ENCODE peak calls at places on chromosomes 5 and 9, in eight cellular contexts. One of them, this sample, is unnamed.

GRCh38 chr5:8060235-8061139 is 191.5 kb downstream of the MTRR start:
- DNase-seq in hepatocyte: no peak
- DNase-seq in right atrium auricular region: no peak
- DNase-seq in GM23338: peak; percentile 30
- DNase-seq in H7: no peak
- DNase-seq in AG09309: no peak
- DNase-seq in aorta: no peak
- DNase-seq in HFF-Myc: no peak
- DNase-seq in this sample: no peak

GRCh38 chr5:141753971-141754713 is 72.1 kb upstream of the ARAP3 start:
- DNase-seq in hepatocyte: peak; percentile 54
- DNase-seq in right atrium auricular region: no peak
- DNase-seq in GM23338: peak; percentile 93
- DNase-seq in H7: peak; percentile 89
- DNase-seq in AG09309: no peak
- DNase-seq in aorta: no peak
- DNase-seq in HFF-Myc: no peak
- DNase-seq in this sample: peak; percentile 34

GRCh38 chr9:4389755-4390154 is 89.9 kb upstream of the GLIS3 start:
- DNase-seq in hepatocyte: no peak
- DNase-seq in right atrium auricular region: no peak
- DNase-seq in GM23338: no peak
- DNase-seq in H7: no peak
- DNase-seq in AG09309: no peak
- DNase-seq in aorta: no peak
- DNase-seq in HFF-Myc: no peak
- DNase-seq in this sample: no peak

GRCh38 chr9:115397591-115398312 is 279.8 kb upstream of the TNC start:
- DNase-seq in hepatocyte: no peak
- DNase-seq in right atrium auricular region: no peak
- DNase-seq in GM23338: peak; percentile 11
- DNase-seq in H7: no peak
- DNase-seq in AG09309: no peak
- DNase-seq in aorta: no peak
- DNase-seq in HFF-Myc: no peak
- DNase-seq in this sample: no peak

GRCh38 chr9:16028516-16028915 is 475.7 kb downstream of the CCDC171 start:
- DNase-seq in hepatocyte: no peak
- DNase-seq in right atrium auricular region: no peak
- DNase-seq in GM23338: no peak
- DNase-seq in H7: no peak
- DNase-seq in AG09309: no peak
- DNase-seq in aorta: no peak
- DNase-seq in HFF-Myc: no peak
- DNase-seq in this sample: no peak

GRCh38 chr9:8632493-8632892 is 832.9 kb upstream of the DMAC1 start:
- DNase-seq in hepatocyte: no peak
- DNase-seq in right atrium auricular region: no peak
- DNase-seq in GM23338: no peak
- DNase-seq in H7: no peak
- DNase-seq in AG09309: no peak
- DNase-seq in aorta: no peak
- DNase-seq in HFF-Myc: no peak
- DNase-seq in this sample: no peak

GRCh38 chr5:124651663-124652513 is 94.6 kb downstream of the ZNF608 start:
- DNase-seq in hepatocyte: peak; percentile 86
- DNase-seq in right atrium auricular region: peak; percentile 86
- DNase-seq in GM23338: peak; percentile 87
- DNase-seq in H7: peak; percentile 95
- DNase-seq in AG09309: no peak
- DNase-seq in aorta: peak; percentile 83
- DNase-seq in HFF-Myc: no peak
- DNase-seq in this sample: no peak

GRCh38 chr5:138632900-138633489 is 57.8 kb upstream of the HSPA9 start:
- DNase-seq in hepatocyte: peak; percentile 71
- DNase-seq in right atrium auricular region: peak; percentile 81
- DNase-seq in GM23338: peak; percentile 98
- DNase-seq in H7: peak; percentile 83
- DNase-seq in AG09309: no peak
- DNase-seq in aorta: peak; percentile 85
- DNase-seq in HFF-Myc: peak; percentile 77
- DNase-seq in this sample: no peak

GRCh38 chr9:18124760-18125159 is 349.2 kb upstream of the ADAMTSL1 start:
- DNase-seq in hepatocyte: no peak
- DNase-seq in right atrium auricular region: no peak
- DNase-seq in GM23338: no peak
- DNase-seq in H7: no peak
- DNase-seq in AG09309: no peak
- DNase-seq in aorta: no peak
- DNase-seq in HFF-Myc: no peak
- DNase-seq in this sample: no peak

GRCh38 chr9:36345103-36345846 is 54.8 kb downstream of the RNF38 start:
- DNase-seq in hepatocyte: no peak
- DNase-seq in right atrium auricular region: no peak
- DNase-seq in GM23338: peak; percentile 60
- DNase-seq in H7: peak; percentile 55
- DNase-seq in AG09309: no peak
- DNase-seq in aorta: no peak
- DNase-seq in HFF-Myc: no peak
- DNase-seq in this sample: no peak

GRCh38 chr9:133323991-133324703 is 11.8 kb downstream of the SURF6 start:
- DNase-seq in hepatocyte: no peak
- DNase-seq in right atrium auricular region: no peak
- DNase-seq in GM23338: no peak
- DNase-seq in H7: no peak
- DNase-seq in AG09309: no peak
- DNase-seq in aorta: peak; percentile 19
- DNase-seq in HFF-Myc: no peak
- DNase-seq in this sample: no peak

GRCh38 chr9:73114958-73115357 is 36.7 kb upstream of the ANXA1 start:
- DNase-seq in hepatocyte: no peak
- DNase-seq in right atrium auricular region: no peak
- DNase-seq in GM23338: no peak
- DNase-seq in H7: no peak
- DNase-seq in AG09309: no peak
- DNase-seq in aorta: no peak
- DNase-seq in HFF-Myc: no peak
- DNase-seq in this sample: no peak

GRCh38 chr5:56350595-56351170 is 117.6 kb upstream of the ANKRD55 start:
- DNase-seq in hepatocyte: peak; percentile 85
- DNase-seq in right atrium auricular region: peak; percentile 79
- DNase-seq in GM23338: no peak
- DNase-seq in H7: peak; percentile 40
- DNase-seq in AG09309: peak; percentile 13
- DNase-seq in aorta: peak; percentile 72
- DNase-seq in HFF-Myc: peak; percentile 81
- DNase-seq in this sample: no peak

GRCh38 chr5:127673401-127673800 is 24.5 kb downstream of the CTXN3 start:
- DNase-seq in hepatocyte: no peak
- DNase-seq in right atrium auricular region: no peak
- DNase-seq in GM23338: no peak
- DNase-seq in H7: no peak
- DNase-seq in AG09309: no peak
- DNase-seq in aorta: no peak
- DNase-seq in HFF-Myc: no peak
- DNase-seq in this sample: no peak

GRCh38 chr9:113590991-113591898 is 127.7 kb downstream of the RGS3 start:
- DNase-seq in hepatocyte: peak; percentile 89
- DNase-seq in right atrium auricular region: peak; percentile 92
- DNase-seq in GM23338: peak; percentile 92
- DNase-seq in H7: peak; percentile 93
- DNase-seq in AG09309: no peak
- DNase-seq in aorta: peak; percentile 84
- DNase-seq in HFF-Myc: no peak
- DNase-seq in this sample: peak; percentile 25

GRCh38 chr5:4204616-4205151 is 609.1 kb downstream of the IRX1 start:
- DNase-seq in hepatocyte: no peak
- DNase-seq in right atrium auricular region: peak; percentile 11
- DNase-seq in GM23338: no peak
- DNase-seq in H7: no peak
- DNase-seq in AG09309: no peak
- DNase-seq in aorta: no peak
- DNase-seq in HFF-Myc: no peak
- DNase-seq in this sample: no peak

GRCh38 chr5:57862471-57863282 is 380.1 kb upstream of the ACTBL2 start:
- DNase-seq in hepatocyte: peak; percentile 33
- DNase-seq in right atrium auricular region: no peak
- DNase-seq in GM23338: no peak
- DNase-seq in H7: no peak
- DNase-seq in AG09309: peak; percentile 63
- DNase-seq in aorta: no peak
- DNase-seq in HFF-Myc: no peak
- DNase-seq in this sample: no peak

GRCh38 chr5:61023131-61023530 is 78.1 kb downstream of the NDUFAF2 start:
- DNase-seq in hepatocyte: no peak
- DNase-seq in right atrium auricular region: no peak
- DNase-seq in GM23338: no peak
- DNase-seq in H7: no peak
- DNase-seq in AG09309: peak; percentile 29
- DNase-seq in aorta: no peak
- DNase-seq in HFF-Myc: no peak
- DNase-seq in this sample: no peak

GRCh38 chr5:7391215-7391614 is 4.7 kb upstream of the ADCY2 start:
- DNase-seq in hepatocyte: peak; percentile 51
- DNase-seq in right atrium auricular region: no peak
- DNase-seq in GM23338: peak; percentile 67
- DNase-seq in H7: peak; percentile 35
- DNase-seq in AG09309: no peak
- DNase-seq in aorta: no peak
- DNase-seq in HFF-Myc: no peak
- DNase-seq in this sample: no peak

GRCh38 chr5:126628102-126628501 is 27.4 kb downstream of the PHAX start:
- DNase-seq in hepatocyte: no peak
- DNase-seq in right atrium auricular region: no peak
- DNase-seq in GM23338: peak; percentile 28
- DNase-seq in H7: peak; percentile 20
- DNase-seq in AG09309: no peak
- DNase-seq in aorta: no peak
- DNase-seq in HFF-Myc: no peak
- DNase-seq in this sample: no peak

DNA sequence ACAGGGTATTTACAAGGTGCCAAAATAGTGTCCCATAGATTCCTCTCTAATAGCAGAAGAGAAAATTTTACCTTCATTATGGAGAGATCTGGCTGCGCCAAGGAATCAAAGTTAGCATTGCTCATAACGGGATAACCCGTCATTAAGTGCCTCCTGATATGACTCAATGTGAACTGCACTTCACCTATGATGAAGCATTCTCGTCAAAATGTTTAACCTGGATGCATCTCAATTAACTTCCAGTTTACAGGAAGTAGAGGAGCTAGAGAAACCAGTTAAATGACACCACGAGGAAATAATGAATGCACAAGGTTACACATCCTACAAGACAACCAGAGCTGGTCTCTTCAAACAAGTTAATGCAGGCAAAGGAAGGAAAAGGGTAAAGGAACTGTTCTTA is 17.2 kb downstream of the FBXW11 start:
- DNase-seq in hepatocyte: no peak
- DNase-seq in right atrium auricular region: no peak
- DNase-seq in GM23338: no peak
- DNase-seq in H7: no peak
- DNase-seq in AG09309: no peak
- DNase-seq in aorta: no peak
- DNase-seq in HFF-Myc: no peak
- DNase-seq in this sample: no peak
- H3K4me3 ChIP-seq in hepatocyte: no peak overlapping the region
- H3K4me3 ChIP-seq in right atrium auricular region: no peak overlapping the region
- H3K4me3 ChIP-seq in GM23338: no peak overlapping the region
- H3K4me3 ChIP-seq in H7: no peak overlapping the region
- H3K4me3 ChIP-seq in AG09309: no peak overlapping the region
- H3K4me3 ChIP-seq in aorta: no peak overlapping the region
- H3K4me3 ChIP-seq in HFF-Myc: no peak overlapping the region
- H3K4me3 ChIP-seq in this sample: no peak overlapping the region

GRCh38 chr5:10612251-10612650 is 48.4 kb downstream of the ANKRD33B start:
- DNase-seq in hepatocyte: no peak
- DNase-seq in right atrium auricular region: peak; percentile 44
- DNase-seq in GM23338: no peak
- DNase-seq in H7: peak; percentile 13
- DNase-seq in AG09309: no peak
- DNase-seq in aorta: no peak
- DNase-seq in HFF-Myc: no peak
- DNase-seq in this sample: no peak
- H3K4me3 ChIP-seq in hepatocyte: no peak overlapping the region
- H3K4me3 ChIP-seq in right atrium auricular region: no peak overlapping the region
- H3K4me3 ChIP-seq in GM23338: no peak overlapping the region
- H3K4me3 ChIP-seq in H7: no peak overlapping the region
- H3K4me3 ChIP-seq in AG09309: no peak overlapping the region
- H3K4me3 ChIP-seq in aorta: no peak overlapping the region
- H3K4me3 ChIP-seq in HFF-Myc: no peak overlapping the region
- H3K4me3 ChIP-seq in this sample: no peak overlapping the region

DNA sequence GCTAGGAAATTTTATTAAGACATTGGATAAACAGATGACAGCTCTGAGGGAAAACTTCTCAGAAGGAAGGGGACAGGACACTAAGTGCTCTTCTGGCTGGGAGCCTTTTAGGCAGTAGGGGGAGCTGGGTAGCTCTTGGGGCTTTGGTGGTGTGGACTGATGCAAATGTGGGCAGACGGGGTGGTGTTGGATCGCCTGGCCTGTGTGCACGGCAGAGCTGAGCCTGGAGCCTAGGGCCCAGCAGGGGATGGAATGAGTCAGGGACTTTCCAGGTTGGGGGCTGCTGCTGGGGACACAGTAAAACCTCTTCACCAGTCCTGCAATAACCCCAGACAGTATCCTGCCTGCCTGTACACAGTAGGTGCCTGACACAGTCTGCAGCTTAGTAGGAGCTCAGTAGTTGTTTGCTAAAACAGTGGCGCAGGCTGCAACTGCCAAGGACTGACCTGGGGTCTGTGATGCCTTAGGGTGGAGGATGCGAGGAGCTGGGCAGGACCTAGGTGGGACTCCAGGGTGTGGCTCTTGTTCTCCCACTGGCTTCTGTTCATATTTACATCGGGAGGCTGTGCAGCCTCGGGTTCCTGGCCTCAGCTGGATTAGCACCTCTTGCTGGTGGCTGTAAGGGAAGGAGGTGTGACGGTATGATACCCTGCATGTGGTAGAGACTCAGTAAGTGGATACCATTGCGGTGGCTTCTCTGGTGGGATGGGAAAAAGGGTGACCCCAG is 83.8 kb downstream of the DAB2IP start:
- DNase-seq in hepatocyte: peak; percentile 50
- DNase-seq in right atrium auricular region: no peak
- DNase-seq in GM23338: peak; percentile 86
- DNase-seq in H7: peak; percentile 91
- DNase-seq in AG09309: peak; percentile 46
- DNase-seq in aorta: no peak
- DNase-seq in HFF-Myc: peak; percentile 51
- DNase-seq in this sample: peak; percentile 14
- H3K4me3 ChIP-seq in hepatocyte: no peak overlapping the region
- H3K4me3 ChIP-seq in right atrium auricular region: no peak overlapping the region
- H3K4me3 ChIP-seq in GM23338: peak overlapping the region; percentile 79
- H3K4me3 ChIP-seq in H7: no peak overlapping the region
- H3K4me3 ChIP-seq in AG09309: no peak overlapping the region
- H3K4me3 ChIP-seq in aorta: no peak overlapping the region
- H3K4me3 ChIP-seq in HFF-Myc: no peak overlapping the region
- H3K4me3 ChIP-seq in this sample: no peak overlapping the region

DNA sequence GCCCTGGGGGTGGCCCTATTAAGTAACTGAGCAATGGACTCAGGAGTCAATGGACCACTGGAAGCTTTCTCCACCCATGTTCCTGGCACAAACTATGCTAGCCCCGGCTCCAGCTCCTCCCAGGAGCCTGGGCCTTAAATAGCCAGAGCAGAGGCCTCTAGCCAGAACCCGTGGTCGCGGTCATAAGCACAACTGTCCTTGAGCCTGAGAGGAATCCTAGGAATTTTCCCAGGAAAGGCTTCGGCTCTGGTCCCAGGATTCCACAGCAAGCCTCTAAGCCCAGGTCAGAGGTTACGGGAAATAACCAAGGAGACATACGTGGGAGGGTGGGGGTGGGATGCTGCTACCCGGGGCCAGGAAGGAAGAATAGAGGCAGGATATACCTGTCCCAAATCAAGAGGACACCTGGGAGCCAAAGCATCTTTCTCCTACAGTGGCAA is 5.5 kb downstream of the SEPTIN8 start:
- DNase-seq in hepatocyte: no peak
- DNase-seq in right atrium auricular region: peak; percentile 74
- DNase-seq in GM23338: peak; percentile 84
- DNase-seq in H7: peak; percentile 66
- DNase-seq in AG09309: peak; percentile 32
- DNase-seq in aorta: peak; percentile 85
- DNase-seq in HFF-Myc: no peak
- DNase-seq in this sample: no peak
- H3K4me3 ChIP-seq in hepatocyte: no peak overlapping the region
- H3K4me3 ChIP-seq in right atrium auricular region: no peak overlapping the region
- H3K4me3 ChIP-seq in GM23338: no peak overlapping the region
- H3K4me3 ChIP-seq in H7: no peak overlapping the region
- H3K4me3 ChIP-seq in AG09309: no peak overlapping the region
- H3K4me3 ChIP-seq in aorta: no peak overlapping the region
- H3K4me3 ChIP-seq in HFF-Myc: no peak overlapping the region
- H3K4me3 ChIP-seq in this sample: no peak overlapping the region

This sample was measured in CD4-positive, CD25-positive, alpha-beta regulatory T cell.